ENCODE peak calls at places on chromosome 21, in seven cellular contexts. O, X, U, W, G, H and Q are unnamed samples.

GRCh38 chr21:14308234-14308633 is 74.7 kb downstream of the HSPA13 start:
- DNase-seq in G (no peak), U (no peak), H (no peak), W (no peak), O (no peak), X (no peak), Q (no peak)

GRCh38 chr21:15928686-15929085 is 198.9 kb downstream of the USP25 start:
- DNase-seq in W (no peak), H (no peak), U (no peak), X (no peak), G (no peak), O (no peak), Q (no peak)

GRCh38 chr21:36247316-36247715 is 72.7 kb upstream of the MORC3 start:
- DNase-seq in O (no peak), H (no peak), W (no peak), U (no peak), G (no peak), X (no peak), Q (peak; percentile 33)

GRCh38 chr21:22941779-22942178 is 1943.6 kb downstream of the NCAM2 start:
- DNase-seq in G (peak; percentile 14), O (no peak), W (peak; percentile 28), X (no peak), H (no peak), U (no peak), Q (no peak)

GRCh38 chr21:15425049-15425448 is 304.7 kb upstream of the USP25 start:
- DNase-seq in H (no peak), X (no peak), U (no peak), O (no peak), W (no peak), G (no peak), Q (no peak)

GRCh38 chr21:45766055-45766454 is 122.5 kb downstream of the PCBP3 start:
- DNase-seq in X (no peak), W (no peak), H (no peak), O (no peak), G (no peak), U (no peak), Q (no peak)

GRCh38 chr21:33755354-33755753 is 113.1 kb downstream of the ITSN1 start:
- DNase-seq in W (no peak), G (no peak), H (no peak), X (no peak), O (no peak), U (no peak), Q (no peak)

GRCh38 chr21:44943005-44943685 is 3.3 kb downstream of the SLX9 start:
- DNase-seq in O (no peak), H (no peak), W (no peak), X (no peak), G (no peak), U (no peak), Q (no peak)

GRCh38 chr21:42607525-42608102 is 45.8 kb upstream of the PDE9A start:
- DNase-seq in W (no peak), X (no peak), U (no peak), G (no peak), H (no peak), O (no peak), Q (no peak)